ENCODE peak calls at places on chromosome 22, in four cellular contexts. O is HCT116, Z is SK-N-SH, R is H1. Y is an unnamed sample.
A peak's percentile ranks its signal among the peaks of the same experiment; 100 is the strongest.

GRCh38 chr22:39300198-39300830 is 19.1 kb downstream of the RPL3 start:
- DNase-seq in R (no peak), O (no peak), Z (no peak), Y (no peak)

GRCh38 chr22:47203554-47203991 is 441.1 kb downstream of the TBC1D22A start:
- DNase-seq in R (peak; percentile 27), O (no peak), Z (no peak), Y (no peak)

GRCh38 chr22:35230839-35231584 is 26.3 kb upstream of the HMGXB4 start:
- DNase-seq in O (peak; percentile 50), Z (peak; percentile 7), R (no peak), Y (no peak)

GRCh38 chr22:47014946-47015345 is 252.5 kb downstream of the TBC1D22A start:
- DNase-seq in Z (no peak), R (no peak), O (no peak), Y (no peak)

GRCh38 chr22:44363980-44364749 is 51.4 kb upstream of the SHISAL1 start:
- DNase-seq in O (no peak), Z (peak; percentile 62), R (no peak), Y (no peak)

GRCh38 chr22:38455530-38456271 is 702 bp upstream of the KCNJ4 start:
- DNase-seq in R (peak; percentile 90), O (no peak), Z (peak; percentile 86), Y (no peak)

GRCh38 chr22:42994917-42995562 is 19.9 kb downstream of the PACSIN2 start:
- DNase-seq in Z (no peak), O (no peak), R (no peak), Y (peak; percentile 78)

GRCh38 chr22:45878051-45878764 is 98.8 kb downstream of the WNT7B start:
- DNase-seq in Z (no peak), R (peak; percentile 68), O (no peak), Y (no peak)

GRCh38 chr22:21642584-21643448 is 714 bp downstream of the SDF2L1 start:
- DNase-seq in O (no peak), Z (peak; percentile 71), R (peak; percentile 84), Y (no peak)

GRCh38 chr22:45217345-45217744 is 23.3 kb downstream of the KIAA0930 start:
- DNase-seq in R (no peak), O (no peak), Z (no peak), Y (no peak)

GRCh38 chr22:41998361-41999261 is at the start of gene WBP2NL:
- DNase-seq in R (no peak), Z (peak; percentile 89), O (no peak), Y (peak; percentile 10)

GRCh38 chr22:24200616-24201212 is 19.4 kb downstream of the SUSD2 start:
- DNase-seq in R (no peak), Z (peak; percentile 6), O (peak; percentile 67), Y (no peak)

GRCh38 chr22:21832291-21833290 is 34.9 kb downstream of the MAPK1 start:
- DNase-seq in Z (no peak), R (no peak), O (no peak), Y (no peak)

GRCh38 chr22:44933829-44934735 is 75.7 kb downstream of the PHF21B start:
- DNase-seq in R (no peak), Z (no peak), O (no peak), Y (no peak)

GRCh38 chr22:43001271-43002197 is 13.4 kb downstream of the PACSIN2 start:
- DNase-seq in R (no peak), Z (no peak), O (no peak), Y (no peak)

GRCh38 chr22:41842996-41843970 is 10.4 kb downstream of the SREBF2 start:
- DNase-seq in Z (no peak), O (no peak), R (no peak), Y (no peak)

GRCh38 chr22:41779889-41780505 is 20.5 kb upstream of the CCDC134 start:
- DNase-seq in O (no peak), R (no peak), Z (no peak), Y (no peak)

GRCh38 chr22:42269407-42270177 is 861 bp downstream of the TCF20 start:
- DNase-seq in R (peak; percentile 84), Z (peak; percentile 62), O (peak; percentile 48), Y (no peak)

GRCh38 chr22:33722817-33723216 is 197.5 kb downstream of the LARGE1 start:
- DNase-seq in O (no peak), R (no peak), Z (no peak), Y (no peak)

GRCh38 chr22:44807915-44808690 is 55.7 kb downstream of the ARHGAP8 start:
- DNase-seq in R (peak; percentile 80), O (no peak), Z (peak; percentile 77), Y (no peak)

GRCh38 chr22:41544671-41545476 is 604 bp upstream of the POLR3H start:
- DNase-seq in Z (no peak), O (no peak), R (no peak), Y (no peak)

GRCh38 chr22:29343313-29343805 is 27.9 kb upstream of the RASL10A start:
- DNase-seq in O (no peak), Z (peak; percentile 92), R (no peak), Y (no peak)

GRCh38 chr22:30485362-30485988 is 13.7 kb upstream of the SEC14L3 start:
- DNase-seq in R (peak; percentile 92), O (peak; percentile 28), Z (peak; percentile 92), Y (peak; percentile 25)

GRCh38 chr22:16917144-16918003 is 90.6 kb downstream of the GAB4 start:
- DNase-seq in R (peak; percentile 89), O (peak; percentile 65), Z (peak; percentile 53), Y (peak; percentile 39)

GRCh38 chr22:46569055-46569847 is 31.8 kb upstream of the CELSR1 start:
- DNase-seq in Z (no peak), R (no peak), O (no peak), Y (no peak)

GRCh38 chr22:27535452-27535851 is 266.1 kb downstream of the MN1 start:
- DNase-seq in Z (no peak), R (no peak), O (no peak), Y (no peak)
- TF ChIP-seq SIN3A in Z (no peak), R (no peak), O (no peak), Y (no peak)

GRCh38 chr22:36862251-36863242 is 1.7 kb downstream of the NCF4 start:
- DNase-seq in O (no peak), R (no peak), Z (no peak), Y (no peak)
- TF ChIP-seq POLR2AphosphoS5 in O (no peak), R (no peak), Z (no peak), Y (no peak)

DNA sequence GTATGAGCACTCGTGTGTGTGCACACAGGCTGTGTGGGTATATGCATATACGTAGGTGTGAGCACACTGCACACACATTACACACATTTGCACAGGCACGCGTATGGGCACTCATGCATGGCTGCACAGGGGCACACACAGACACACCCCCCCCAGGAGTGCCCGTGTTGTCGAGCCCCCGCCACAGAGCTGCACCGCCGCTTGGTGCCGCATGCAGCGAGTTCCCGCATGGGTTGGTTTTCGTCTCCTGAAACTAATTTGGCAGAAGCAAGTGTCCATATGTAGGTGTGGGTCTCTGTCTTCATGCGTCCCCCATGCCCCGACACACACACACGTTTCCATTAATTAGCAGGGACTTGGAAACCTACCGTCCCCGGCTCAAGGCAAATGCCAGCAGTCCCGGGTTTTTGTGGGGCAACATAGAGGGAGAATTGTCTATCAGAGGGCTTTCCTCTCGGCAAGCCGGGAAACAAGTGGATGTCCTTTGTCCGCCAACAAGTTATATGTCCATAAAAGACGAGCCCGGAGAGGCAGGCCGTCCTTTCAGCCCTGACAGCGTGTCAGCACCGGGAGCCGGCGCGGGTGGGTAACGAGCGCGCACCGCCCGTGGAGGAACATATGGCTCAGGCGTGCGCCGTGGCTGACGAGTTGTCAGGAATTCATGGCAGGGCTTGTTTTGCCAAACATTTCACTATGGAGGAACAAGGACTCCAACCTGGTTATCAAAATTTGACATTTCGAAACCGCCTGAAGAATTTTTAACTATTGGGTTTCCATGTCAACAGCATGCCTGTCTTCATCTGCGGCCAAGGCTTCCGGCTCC is 1291.6 kb downstream of the BRD1 start:
- DNase-seq in R (no peak), Z (no peak), O (no peak), Y (no peak)
- H3K27ac ChIP-seq in R (no peak overlapping the region), Z (no peak overlapping the region), O (no peak overlapping the region), Y (no peak overlapping the region)

GRCh38 chr22:50443801-50444625 is 30.8 kb downstream of the SBF1 start:
- DNase-seq in R (no peak), O (no peak), Z (peak; percentile 63), Y (no peak)
- TF ChIP-seq SIN3A in R (no peak), O (no peak), Z (no peak), Y (no peak)

DNA sequence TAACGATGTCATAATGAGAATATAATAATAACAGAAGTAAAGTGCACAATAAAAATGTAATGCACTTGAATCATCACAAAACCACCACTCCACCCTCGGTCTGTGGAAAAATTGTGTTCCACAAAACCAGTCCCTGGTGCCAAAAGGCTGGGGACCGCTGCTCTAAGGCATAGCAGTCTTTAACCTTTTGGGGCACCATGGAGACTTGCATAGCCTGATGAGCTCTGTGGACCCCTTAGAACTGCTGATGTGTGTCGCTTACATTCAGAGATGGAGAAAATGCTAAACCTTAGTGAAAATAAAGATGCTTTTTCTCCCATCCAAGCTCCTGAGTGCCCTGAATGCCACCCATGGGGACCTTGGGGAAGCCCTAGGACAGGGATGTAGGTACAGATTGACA is 87.6 kb upstream of the SEPTIN5 start:
- DNase-seq in Z (no peak), O (no peak), R (no peak), Y (no peak)
- TF ChIP-seq POLR2AphosphoS5 in Z (no peak), O (no peak), R (no peak), Y (no peak)

GRCh38 chr22:23128269-23129108 is 13.3 kb downstream of the RSPH14 start:
- DNase-seq in Z (peak; percentile 90), O (peak; percentile 59), R (peak; percentile 96), Y (no peak)
- H3K27ac ChIP-seq in Z (no peak overlapping the region), O (no peak overlapping the region), R (no peak overlapping the region), Y (no peak overlapping the region)